ENCODE peak calls at places on chromosomes 12 and 14, in nine cellular contexts. Y, H, P, E, U, G, L, I and A are unnamed samples.

GRCh38 chr12:4997939-4998338 is 45.7 kb upstream of the KCNA5 start:
- DNase-seq in I (peak), Y (no peak), G (no peak), L (peak), H (no peak), E (no peak), U (no peak), P (no peak), A (no peak)

GRCh38 chr14:29390046-29390841 is 537.4 kb downstream of the PRKD1 start:
- DNase-seq in U (no peak), Y (no peak), P (no peak), I (no peak), H (no peak), G (no peak), L (no peak), E (no peak), A (no peak)

GRCh38 chr14:58362798-58363412 is 32.8 kb upstream of the TOMM20L start:
- DNase-seq in E (peak), Y (no peak), I (no peak), U (no peak), L (peak), P (peak), H (no peak), G (peak), A (no peak)

GRCh38 chr12:116497051-116497529 is 62.1 kb upstream of the MAP1LC3B2 start:
- DNase-seq in Y (no peak), G (no peak), L (no peak), I (no peak), H (peak), P (no peak), U (peak), E (no peak), A (no peak)

GRCh38 chr14:25411933-25412757 is 362.2 kb upstream of the STXBP6 start:
- DNase-seq in I (peak), G (no peak), E (no peak), Y (no peak), H (no peak), P (no peak), U (no peak), L (peak), A (no peak)

GRCh38 chr12:113407931-113408585 is 4.4 kb upstream of the SDS start:
- DNase-seq in I (no peak), Y (no peak), E (no peak), L (no peak), U (no peak), H (no peak), P (no peak), G (no peak), A (no peak)

GRCh38 chr12:64181504-64182291 is 40.4 kb downstream of the KICS2 start:
- DNase-seq in P (peak), Y (peak), U (peak), L (peak), H (peak), I (peak), G (peak), E (no peak), A (peak)

GRCh38 chr12:24380122-24380521 is 430.7 kb upstream of the SOX5 start:
- DNase-seq in P (no peak), I (no peak), E (no peak), Y (no peak), G (no peak), U (no peak), H (no peak), L (no peak), A (no peak)

GRCh38 chr12:130434560-130434959 is 96.9 kb downstream of the PIWIL1 start:
- DNase-seq in G (no peak), L (no peak), I (peak), Y (peak), H (no peak), E (no peak), U (no peak), P (no peak), A (peak)

GRCh38 chr12:64514456-64514855 is 62.5 kb downstream of the TBK1 start:
- DNase-seq in P (no peak), G (no peak), I (no peak), L (no peak), U (no peak), E (no peak), H (no peak), Y (no peak), A (no peak)

GRCh38 chr12:56632701-56633464 is 2.8 kb upstream of the BAZ2A start:
- DNase-seq in H (no peak), U (no peak), G (peak), L (no peak), P (no peak), Y (no peak), I (no peak), E (no peak), A (no peak)

GRCh38 chr12:109182041-109182839 is 65.9 kb downstream of the ACACB start:
- DNase-seq in E (no peak), P (no peak), G (no peak), I (peak), Y (no peak), L (no peak), H (no peak), U (no peak), A (no peak)

GRCh38 chr14:60064491-60065072 is 27.1 kb upstream of the PCNX4 start:
- DNase-seq in H (no peak), E (no peak), G (peak), Y (no peak), P (peak), U (no peak), L (peak), I (no peak), A (no peak)

GRCh38 chr14:69101331-69101826 is 51.5 kb downstream of the DCAF5 start:
- DNase-seq in Y (no peak), E (peak), P (no peak), U (no peak), G (peak), L (peak), H (no peak), I (no peak), A (peak)

GRCh38 chr12:131188131-131189050 is 234.7 kb downstream of the ADGRD1 start:
- DNase-seq in E (no peak), G (no peak), I (no peak), U (no peak), Y (no peak), P (no peak), L (no peak), H (no peak), A (no peak)

GRCh38 chr14:32542507-32542906 is 213.4 kb downstream of the AKAP6 start:
- DNase-seq in U (no peak), E (no peak), G (no peak), H (no peak), Y (no peak), P (no peak), I (no peak), L (no peak), A (no peak)

GRCh38 chr12:19671695-19672094 is 232.4 kb downstream of the AEBP2 start:
- DNase-seq in Y (no peak), H (no peak), U (no peak), P (no peak), E (no peak), I (no peak), G (peak), L (no peak), A (no peak)

GRCh38 chr12:102437511-102437910 is 42.9 kb downstream of the IGF1 start:
- DNase-seq in L (no peak), E (no peak), P (no peak), I (no peak), G (no peak), Y (no peak), U (no peak), H (no peak), A (no peak)

GRCh38 chr14:100849432-100849831 is 23.5 kb downstream of the MEG3 start:
- DNase-seq in E (no peak), P (no peak), L (no peak), U (no peak), Y (no peak), H (no peak), G (no peak), I (no peak), A (no peak)

GRCh38 chr12:49553512-49554088 is 14.3 kb downstream of the MCRS1 start:
- DNase-seq in U (no peak), I (no peak), E (peak), L (peak), H (no peak), Y (no peak), G (peak), P (peak), A (no peak)

GRCh38 chr12:59660148-59660547 is 64.3 kb downstream of the SLC16A7 start:
- DNase-seq in P (no peak), U (no peak), L (no peak), I (no peak), G (no peak), Y (no peak), E (no peak), H (no peak), A (no peak)

GRCh38 chr14:69312608-69313007 is 52.6 kb downstream of the GALNT16 start:
- DNase-seq in E (no peak), U (no peak), L (no peak), P (no peak), G (no peak), I (peak), H (no peak), Y (no peak), A (no peak)

GRCh38 chr12:94595152-94595551 is 55.2 kb downstream of the TMCC3 start:
- DNase-seq in I (no peak), Y (no peak), P (no peak), U (no peak), E (no peak), L (no peak), H (no peak), G (no peak), A (no peak)

GRCh38 chr12:5908251-5908650 is 36.8 kb downstream of the ANO2 start:
- DNase-seq in U (no peak), L (no peak), H (no peak), Y (no peak), G (no peak), E (no peak), I (no peak), P (no peak), A (no peak)

GRCh38 chr12:85834378-85834777 is 1.8 kb downstream of the RASSF9 start:
- DNase-seq in H (no peak), U (no peak), I (no peak), G (no peak), L (no peak), E (no peak), Y (no peak), P (no peak), A (no peak)

GRCh38 chr14:70665448-70666363 is 24.0 kb downstream of the TTC9 start:
- DNase-seq in P (no peak), E (no peak), G (no peak), L (peak), H (peak), I (no peak), U (peak), Y (no peak), A (no peak)

GRCh38 chr12:48824112-48824511 is 5.8 kb downstream of the CACNB3 start:
- DNase-seq in U (peak), Y (no peak), P (no peak), E (peak), G (no peak), H (no peak), L (no peak), I (no peak), A (no peak)

GRCh38 chr14:65471038-65471878 is 58.7 kb downstream of the FUT8 start:
- DNase-seq in U (no peak), P (no peak), L (no peak), H (no peak), Y (no peak), G (no peak), E (peak), I (no peak), A (no peak)

GRCh38 chr14:35883677-35884293 is 57.6 kb downstream of the BRMS1L start:
- DNase-seq in E (no peak), P (peak), H (peak), G (peak), I (no peak), Y (no peak), L (peak), U (peak), A (no peak)

GRCh38 chr12:131084341-131085011 is 130.8 kb downstream of the ADGRD1 start:
- DNase-seq in E (no peak), P (no peak), U (no peak), G (no peak), L (no peak), I (no peak), H (no peak), Y (no peak), A (peak)

GRCh38 chr12:7395950-7396349 is 48.0 kb downstream of the CD163L1 start:
- DNase-seq in P (no peak), I (no peak), G (no peak), U (no peak), Y (no peak), E (no peak), H (no peak), L (no peak), A (no peak)

GRCh38 chr12:10614056-10614370 is 604 bp upstream of the MAGOHB start:
- DNase-seq in P (no peak), G (peak), H (no peak), L (no peak), E (no peak), U (no peak), I (no peak), Y (no peak), A (no peak)

GRCh38 chr14:40113671-40114070 is 681.4 kb upstream of the FBXO33 start:
- DNase-seq in H (no peak), Y (no peak), L (no peak), P (peak), I (no peak), G (no peak), E (no peak), U (no peak), A (no peak)
- TF ChIP-seq EP300 in H (no peak), Y (no peak), L (no peak), P (no peak), I (no peak), G (no peak), E (no peak), U (no peak), A (no peak)

GRCh38 chr12:71710276-71711125 is 24.6 kb downstream of the TMEM19 start:
- DNase-seq in E (no peak), G (no peak), I (no peak), U (no peak), L (peak), P (peak), H (no peak), Y (no peak), A (no peak)
- TF ChIP-seq EP300 in E (no peak), G (no peak), I (no peak), U (no peak), L (no peak), P (no peak), H (no peak), Y (no peak), A (no peak)

DNA sequence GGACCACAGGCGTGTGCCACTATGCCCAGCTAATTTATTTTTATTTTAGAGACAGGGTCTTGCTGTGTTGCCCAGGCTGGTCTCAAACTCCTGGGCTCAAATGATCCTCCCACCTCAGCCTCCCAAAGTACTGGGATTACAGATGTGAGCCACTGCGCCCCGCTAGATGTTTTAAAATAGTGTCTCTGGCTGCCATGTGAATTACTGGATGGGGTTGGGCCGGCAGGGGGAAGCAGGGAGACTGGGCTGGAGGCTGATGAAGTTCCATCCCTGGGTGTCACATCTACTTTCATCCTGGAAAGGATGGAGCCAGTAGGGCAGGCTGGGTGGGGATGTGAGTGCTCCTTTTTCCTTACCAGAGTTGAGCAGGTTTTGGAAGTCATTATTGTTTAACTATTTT is 46.1 kb downstream of the DNAH10 start:
- DNase-seq in U (no peak), L (peak), E (peak), Y (no peak), P (peak), I (no peak), H (no peak), G (peak), A (no peak)
- TF ChIP-seq EP300 in U (no peak), L (no peak), E (no peak), Y (no peak), P (no peak), I (no peak), H (no peak), G (no peak), A (no peak)

DNA sequence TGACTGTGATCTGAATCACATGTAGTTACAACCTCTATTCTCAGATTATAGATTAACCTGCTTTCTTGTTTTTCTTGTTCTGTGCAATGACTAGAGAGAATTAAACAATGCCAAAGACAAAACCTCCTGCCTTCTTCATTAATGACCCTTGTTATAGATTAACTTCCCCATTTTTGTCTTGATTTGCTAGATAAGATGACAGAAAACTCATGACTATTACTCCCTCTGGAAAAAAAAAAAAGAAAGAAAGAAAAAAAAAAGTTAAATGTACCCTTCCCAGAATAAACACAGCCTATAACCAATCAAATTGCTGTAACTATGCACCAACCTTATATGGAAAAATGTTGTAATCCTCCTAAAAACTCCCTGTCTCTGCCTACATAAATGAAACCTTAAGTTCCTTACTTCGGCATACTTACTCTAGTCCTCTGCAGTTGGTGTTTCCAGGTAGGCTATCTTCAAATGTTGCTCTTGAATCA is 41.1 kb upstream of the PCED1B start:
- DNase-seq in P (no peak), Y (no peak), H (no peak), U (no peak), G (no peak), I (no peak), E (no peak), L (peak), A (no peak)
- TF ChIP-seq EP300 in P (no peak), Y (no peak), H (no peak), U (no peak), G (no peak), I (no peak), E (no peak), L (peak), A (no peak)

DNA sequence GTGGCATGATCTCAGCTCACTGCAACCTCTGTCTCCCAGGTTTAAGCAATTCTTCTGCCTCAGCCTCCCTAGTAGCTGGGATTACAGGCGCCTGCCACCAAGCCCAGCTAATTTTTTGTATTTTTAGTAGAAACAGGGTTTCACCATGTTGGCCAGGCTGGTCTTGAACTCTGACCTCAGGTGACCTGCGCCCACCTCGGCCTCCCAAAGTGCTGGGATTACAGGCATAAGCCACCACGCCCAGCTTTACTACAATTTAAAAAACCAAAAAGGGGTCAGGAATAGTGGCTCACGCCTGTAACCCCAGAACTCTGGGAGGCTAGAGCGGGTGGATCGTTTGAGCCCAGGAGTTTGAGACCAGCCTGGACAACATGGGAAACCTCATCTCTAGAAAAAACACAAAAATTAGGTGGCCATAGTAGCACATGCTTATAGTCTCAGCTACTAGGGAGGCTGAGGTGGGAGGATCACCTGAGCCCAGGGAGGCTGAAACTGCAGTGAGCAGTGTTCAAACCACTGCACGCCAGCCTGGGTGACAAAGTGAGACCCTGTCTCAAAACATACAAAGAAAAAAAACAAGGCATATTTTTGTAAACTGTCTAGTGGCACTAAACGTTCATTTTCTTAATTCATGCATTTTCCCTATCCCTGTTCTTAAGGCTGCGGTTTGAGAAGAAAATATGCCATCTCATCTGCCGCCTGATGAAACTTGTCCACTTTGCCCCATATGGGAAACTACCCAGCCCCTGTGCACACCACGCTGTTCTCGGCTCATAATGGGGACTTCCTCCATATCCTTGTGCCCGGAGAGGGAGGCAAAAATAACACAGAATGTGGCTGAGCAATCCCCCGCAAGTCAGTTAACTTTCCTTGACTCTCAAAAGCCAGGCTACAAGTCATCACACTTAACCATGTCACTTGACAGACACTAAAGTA is 4.3 kb downstream of the RILPL2 start:
- DNase-seq in P (no peak), H (no peak), I (no peak), E (no peak), Y (no peak), U (peak), L (no peak), G (no peak), A (no peak)
- TF ChIP-seq EP300 in P (no peak), H (no peak), I (no peak), E (no peak), Y (no peak), U (no peak), L (no peak), G (no peak), A (no peak)

GRCh38 chr14:99749763-99750715 is 43.2 kb upstream of the EML1 start:
- DNase-seq in Y (no peak), I (no peak), E (no peak), P (no peak), L (no peak), H (no peak), G (peak), U (no peak), A (no peak)

GRCh38 chr14:99747167-99747566 is 46.0 kb upstream of the EML1 start:
- DNase-seq in Y (no peak), P (no peak), G (no peak), E (no peak), I (no peak), L (no peak), H (no peak), U (no peak), A (no peak)

GRCh38 chr14:99749142-99749541 is 44.1 kb upstream of the EML1 start:
- DNase-seq in G (no peak), L (peak), H (no peak), Y (no peak), E (peak), P (no peak), U (no peak), I (no peak), A (no peak)

GRCh38 chr14:99747582-99748330 is 45.5 kb upstream of the EML1 start:
- DNase-seq in L (no peak), Y (no peak), H (no peak), G (no peak), E (no peak), I (no peak), U (no peak), P (no peak), A (no peak)

GRCh38 chr14:99748529-99748928 is 44.7 kb upstream of the EML1 start:
- DNase-seq in L (no peak), Y (no peak), G (no peak), H (no peak), P (no peak), I (no peak), U (no peak), E (no peak), A (no peak)
- TF ChIP-seq EP300 in L (no peak), Y (no peak), G (no peak), H (no peak), P (no peak), I (no peak), U (no peak), E (no peak), A (no peak)

GRCh38 chr14:105273062-105273461 is 24.7 kb downstream of the BTBD6 start:
- DNase-seq in Y (no peak), I (no peak), U (peak), G (no peak), E (no peak), P (no peak), L (no peak), H (no peak), A (no peak)

GRCh38 chr14:105269405-105269804 is 21.1 kb downstream of the BTBD6 start:
- DNase-seq in G (no peak), I (no peak), L (no peak), H (no peak), U (no peak), E (no peak), Y (no peak), P (no peak), A (no peak)

GRCh38 chr14:105268736-105269354 is 20.5 kb downstream of the BTBD6 start:
- DNase-seq in G (no peak), H (no peak), Y (no peak), P (no peak), I (no peak), E (no peak), L (no peak), U (no peak), A (no peak)

GRCh38 chr14:105272623-105273022 is 24.3 kb downstream of the BTBD6 start:
- DNase-seq in G (no peak), L (no peak), I (no peak), U (no peak), P (no peak), Y (no peak), H (no peak), E (no peak), A (no peak)

GRCh38 chr14:105271224-105271890 is 23.0 kb downstream of the BTBD6 start:
- DNase-seq in Y (no peak), H (no peak), I (no peak), L (no peak), E (no peak), U (no peak), G (peak), P (no peak), A (no peak)
- TF ChIP-seq EP300 in Y (no peak), H (no peak), I (no peak), L (no peak), E (no peak), U (no peak), G (no peak), P (no peak), A (no peak)